ENCODE peak calls at places on chromosomes 16 and 17, in six cellular contexts. D, X, N, O, Z and M are unnamed samples.

GRCh38 chr17:45248132-45248936 is 13.6 kb downstream of the SPATA32 start:
- DNase-seq in X (peak; percentile 81), O (peak; percentile 81), Z (no peak), D (peak; percentile 49), N (peak; percentile 7), M (peak; percentile 84)

GRCh38 chr17:37648555-37648954 is 5.3 kb upstream of the DDX52 start:
- DNase-seq in X (no peak), O (no peak), N (no peak), Z (peak; percentile 71), D (no peak), M (no peak)

GRCh38 chr16:67665598-67665997 is 952 bp downstream of the ENKD1 start:
- DNase-seq in X (no peak), N (no peak), Z (no peak), D (no peak), O (no peak), M (no peak)

GRCh38 chr16:11916524-11917285 is 949 bp upstream of the GSPT1 start:
- DNase-seq in N (no peak), X (peak; percentile 42), D (peak; percentile 92), Z (no peak), O (no peak), M (no peak)

GRCh38 chr17:50149425-50150353 is 788 bp downstream of the PPP1R9B start:
- DNase-seq in D (peak; percentile 74), Z (no peak), O (peak; percentile 64), N (peak; percentile 32), X (peak; percentile 77), M (peak; percentile 74)

GRCh38 chr16:56593573-56594291 is 4.4 kb downstream of the MT3 start:
- DNase-seq in X (no peak), D (no peak), N (no peak), Z (no peak), O (no peak), M (no peak)

GRCh38 chr16:3874242-3874641 is 6.3 kb downstream of the CREBBP start:
- DNase-seq in X (no peak), O (no peak), Z (no peak), N (no peak), D (no peak), M (no peak)

GRCh38 chr16:26816266-26816665 is 250.5 kb upstream of the C16orf82 start:
- DNase-seq in O (no peak), Z (no peak), X (no peak), N (no peak), D (no peak), M (no peak)

GRCh38 chr17:61904094-61904710 is 23.6 kb downstream of the INTS2 start:
- DNase-seq in X (no peak), Z (no peak), O (peak; percentile 26), D (no peak), N (no peak), M (no peak)

GRCh38 chr17:43338886-43339516 is 59.8 kb upstream of the ARL4D start:
- DNase-seq in N (peak; percentile 54), O (peak; percentile 64), X (no peak), D (peak; percentile 80), Z (no peak), M (peak; percentile 74)

GRCh38 chr17:71252446-71252845 is 868.4 kb upstream of the SOX9 start:
- DNase-seq in Z (no peak), O (no peak), N (no peak), D (no peak), X (no peak), M (no peak)

GRCh38 chr17:18225562-18226283 is at the start of gene LLGL1:
- DNase-seq in O (no peak), N (no peak), X (peak; percentile 32), Z (no peak), D (peak; percentile 32), M (no peak)